ENCODE peak calls at places on chromosomes 6 and 20, in nine cellular contexts. O is cardiac fibroblast; K is CD4-positive, alpha-beta T cell; Y is WTC11; T is HCT116; A is cardiac muscle cell; U is Panc1; X is lower leg skin; F is CD8-positive, alpha-beta T cell. G is an unnamed sample.
A peak's percentile ranks its signal among the peaks of the same experiment; 100 is the strongest.

GRCh38 chr6:158050955-158051354 is 69.3 kb downstream of the SYNJ2 start:
- DNase-seq in O (no peak), K (no peak), Y (no peak), T (no peak), A (no peak), U (no peak), X (no peak), F (no peak), G (no peak)

GRCh38 chr6:33958208-33958862 is 154.5 kb upstream of the MLN start:
- DNase-seq in O (no peak), K (no peak), Y (peak; percentile 75), T (no peak), A (no peak), U (no peak), X (no peak), F (no peak), G (no peak)

GRCh38 chr6:152232494-152233151 is 404.5 kb downstream of the SYNE1 start:
- DNase-seq in O (peak; percentile 80), K (no peak), Y (no peak), T (no peak), A (peak; percentile 85), U (no peak), X (no peak), F (no peak), G (peak; percentile 70)

GRCh38 chr6:142823579-142823902 is 121.4 kb downstream of the HIVEP2 start:
- DNase-seq in O (no peak), K (no peak), Y (no peak), T (no peak), A (no peak), U (no peak), X (no peak), F (no peak), G (no peak)

GRCh38 chr6:169960531-169960890 is 209.1 kb downstream of the ERMARD start:
- DNase-seq in O (no peak), K (no peak), Y (no peak), T (no peak), A (no peak), U (no peak), X (no peak), F (peak; percentile 46), G (no peak)

GRCh38 chr6:51554029-51554428 is 533.4 kb downstream of the PKHD1 start:
- DNase-seq in O (no peak), K (no peak), Y (no peak), T (no peak), A (no peak), U (no peak), X (no peak), F (no peak), G (no peak)

GRCh38 chr20:8226106-8226505 is 94.0 kb downstream of the PLCB1 start:
- DNase-seq in O (no peak), K (no peak), Y (no peak), T (no peak), A (no peak), U (no peak), X (no peak), F (no peak), G (no peak)

GRCh38 chr6:138410972-138411667 is 7.1 kb downstream of the HEBP2 start:
- DNase-seq in O (peak; percentile 29), K (no peak), Y (no peak), T (peak; percentile 16), A (peak; percentile 45), U (peak; percentile 71), X (no peak), F (no peak), G (peak; percentile 58)

GRCh38 chr20:18428490-18429173 is 38.2 kb downstream of the DZANK1 start:
- DNase-seq in O (peak; percentile 80), K (no peak), Y (no peak), T (no peak), A (peak; percentile 72), U (no peak), X (no peak), F (no peak), G (no peak)

GRCh38 chr20:25251558-25251957 is 3.7 kb downstream of the PYGB start:
- DNase-seq in O (peak; percentile 47), K (no peak), Y (no peak), T (no peak), A (no peak), U (no peak), X (no peak), F (peak; percentile 31), G (no peak)

GRCh38 chr20:62549029-62549428 is 73.2 kb upstream of the GATA5 start:
- DNase-seq in O (no peak), K (no peak), Y (no peak), T (no peak), A (no peak), U (no peak), X (no peak), F (no peak), G (no peak)

GRCh38 chr20:62551408-62552323 is 75.9 kb upstream of the GATA5 start:
- DNase-seq in O (no peak), K (no peak), Y (peak; percentile 35), T (no peak), A (no peak), U (no peak), X (no peak), F (peak; percentile 50), G (no peak)

GRCh38 chr20:62550087-62550565 is 74.3 kb upstream of the GATA5 start:
- DNase-seq in O (no peak), K (no peak), Y (no peak), T (no peak), A (no peak), U (no peak), X (no peak), F (no peak), G (no peak)

GRCh38 chr20:62548483-62548882 is 72.7 kb upstream of the GATA5 start:
- DNase-seq in O (no peak), K (no peak), Y (no peak), T (no peak), A (no peak), U (no peak), X (no peak), F (no peak), G (no peak)

GRCh38 chr20:62549499-62550086 is 73.8 kb upstream of the GATA5 start:
- DNase-seq in O (no peak), K (no peak), Y (peak; percentile 53), T (no peak), A (no peak), U (no peak), X (no peak), F (no peak), G (no peak)
- TF ChIP-seq CTCF in O (no peak), K (no peak), Y (no peak), T (no peak), A (no peak), U (peak; percentile 79), X (no peak), F (no peak), G (no peak)

GRCh38 chr6:147970970-147971369 is 371.7 kb upstream of the SASH1 start:
- DNase-seq in O (peak; percentile 18), K (no peak), Y (no peak), T (no peak), A (peak; percentile 33), U (no peak), X (no peak), F (no peak), G (no peak)
- TF ChIP-seq CTCF in O (no peak), K (no peak), Y (no peak), T (peak; percentile 17), A (peak; percentile 41), U (peak; percentile 29), X (no peak), F (no peak), G (peak; percentile 6)

GRCh38 chr6:44222987-44223470 is 366 bp upstream of the SLC29A1 start:
- DNase-seq in O (no peak), K (no peak), Y (no peak), T (no peak), A (no peak), U (no peak), X (no peak), F (no peak), G (no peak)

GRCh38 chr6:44223471-44224153 is at the start of gene SLC29A1:
- DNase-seq in O (peak; percentile 42), K (peak; percentile 83), Y (peak; percentile 87), T (no peak), A (peak; percentile 39), U (no peak), X (peak; percentile 73), F (peak; percentile 87), G (no peak)

GRCh38 chr6:44225579-44226325 is 2.4 kb downstream of the SLC29A1 start:
- DNase-seq in O (no peak), K (no peak), Y (no peak), T (no peak), A (no peak), U (no peak), X (no peak), F (no peak), G (no peak)

GRCh38 chr6:44224978-44225330 is 1.6 kb downstream of the SLC29A1 start:
- DNase-seq in O (no peak), K (no peak), Y (no peak), T (no peak), A (no peak), U (no peak), X (no peak), F (no peak), G (no peak)

DNA sequence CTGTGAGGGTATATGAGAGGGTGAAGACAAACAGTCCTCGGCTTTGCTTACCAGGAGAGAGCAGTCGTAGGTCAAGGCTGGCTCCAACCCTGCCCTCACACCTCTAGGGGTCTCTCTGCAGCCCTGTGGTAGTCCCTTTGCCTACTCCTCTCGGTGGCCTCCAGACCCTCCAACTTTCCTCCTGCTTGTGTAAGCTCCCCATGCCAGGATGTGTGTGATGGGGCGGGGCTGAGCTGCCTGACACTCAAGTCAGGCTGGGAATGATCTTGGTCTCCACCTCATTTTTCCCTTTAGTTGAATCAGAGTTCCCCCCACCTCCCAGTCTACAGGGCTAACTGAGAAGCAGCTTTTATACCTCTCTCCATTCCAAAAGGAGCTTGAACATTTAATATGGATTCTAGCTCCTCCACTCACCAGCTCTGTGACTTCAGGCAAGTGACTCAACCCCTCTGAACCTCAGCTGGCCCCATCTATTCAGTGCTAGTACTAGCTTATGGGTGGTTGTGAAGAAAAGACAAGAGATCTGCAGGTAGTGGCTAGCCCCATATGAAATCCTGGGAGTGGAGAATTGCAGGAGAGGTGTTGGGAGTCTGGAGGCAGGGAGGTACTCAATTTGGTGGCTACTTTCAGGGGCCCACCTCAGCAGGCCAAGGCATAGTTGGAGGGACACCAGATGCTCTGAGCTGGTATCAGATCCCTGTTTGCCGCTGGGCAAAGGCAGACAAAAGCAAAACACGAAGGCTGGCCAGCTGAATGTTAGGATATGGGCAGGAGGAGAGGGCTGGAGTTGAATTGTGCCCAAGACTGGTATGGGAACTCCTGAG is 971 bp downstream of the SLC29A1 start:
- DNase-seq in O (no peak), K (no peak), Y (peak; percentile 39), T (no peak), A (peak; percentile 16), U (no peak), X (no peak), F (no peak), G (no peak)
- TF ChIP-seq CTCF in O (no peak), K (no peak), Y (no peak), T (no peak), A (no peak), U (no peak), X (no peak), F (no peak), G (no peak)

GRCh38 chr20:62219101-62219991 is 732 bp downstream of the HRH3 start:
- DNase-seq in O (no peak), K (no peak), Y (peak; percentile 60), T (no peak), A (no peak), U (no peak), X (no peak), F (no peak), G (no peak)
- TF ChIP-seq CTCF in O (no peak), K (no peak), Y (no peak), T (no peak), A (no peak), U (no peak), X (no peak), F (no peak), G (no peak)